ENCODE peak calls at places on chromosomes 3 and 15, in five cellular contexts. E is hepatocyte, J is pancreas, S is Peyer's patch, D is A673. A is an unnamed sample.

GRCh38 chr3:37217098-37217849 is 42.9 kb upstream of the LRRFIP2 start:
- DNase-seq in D (no peak), E (no peak), S (no peak), J (no peak), A (peak; percentile 34)

GRCh38 chr3:53255360-53255774 is 455 bp downstream of the TKT start:
- DNase-seq in E (peak; percentile 64), S (peak; percentile 36), J (no peak), D (peak; percentile 6), A (peak; percentile 9)

GRCh38 chr3:98961161-98962155 is 60.0 kb upstream of the DCBLD2 start:
- DNase-seq in D (no peak), S (no peak), J (no peak), E (no peak), A (no peak)

GRCh38 chr15:78327442-78327841 is 12.7 kb upstream of the CRABP1 start:
- DNase-seq in D (no peak), E (no peak), J (no peak), S (no peak), A (no peak)

GRCh38 chr3:44323341-44323955 is 15.1 kb upstream of the TCAIM start:
- DNase-seq in S (peak; percentile 68), D (peak; percentile 69), J (peak; percentile 65), E (peak; percentile 79), A (peak; percentile 20)

GRCh38 chr15:27059610-27060202 is 88.7 kb downstream of the GABRG3 start:
- DNase-seq in D (peak; percentile 37), S (no peak), E (peak; percentile 76), J (peak; percentile 19), A (no peak)

GRCh38 chr3:87126321-87126720 is 100.8 kb upstream of the CHMP2B start:
- DNase-seq in E (no peak), J (no peak), S (no peak), D (no peak), A (no peak)

GRCh38 chr3:128072454-128073184 is 20.4 kb downstream of the SEC61A1 start:
- DNase-seq in D (no peak), J (no peak), S (no peak), E (no peak), A (no peak)

GRCh38 chr3:88058322-88058592 is 548 bp downstream of the CGGBP1 start:
- DNase-seq in D (no peak), S (no peak), J (no peak), E (no peak), A (no peak)

DNA sequence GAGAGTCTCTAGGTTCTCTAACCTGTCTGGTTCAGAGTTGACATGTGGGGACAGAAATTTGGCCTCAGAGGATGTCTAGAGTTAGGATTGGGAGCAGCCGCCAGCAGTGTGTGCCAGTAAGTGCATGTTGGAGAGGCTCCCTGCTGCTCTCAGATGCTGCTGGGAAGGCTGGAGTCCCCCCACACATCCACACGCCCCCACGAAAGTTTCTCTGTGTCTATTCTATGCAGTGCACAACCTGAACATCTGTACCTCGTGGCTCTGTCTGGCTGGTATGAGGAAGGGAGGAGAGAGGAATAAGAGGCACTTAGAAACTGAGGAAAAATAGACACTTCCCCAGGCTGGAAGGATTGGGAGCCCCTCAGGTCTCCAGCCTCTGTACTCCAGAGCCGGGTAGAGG is 131.8 kb downstream of the RAB11A start:
- DNase-seq in J (no peak), E (no peak), D (no peak), S (no peak), A (no peak)
- H3K27me3 ChIP-seq in J (no peaks in the 10 kb centered on the region), E (no peaks in the 10 kb centered on the region), D (peaks cover 32% of the 10 kb centered on the region), S (no peaks in the 10 kb centered on the region), A (no peaks in the 10 kb centered on the region)

GRCh38 chr3:184604039-184604955 is 42.7 kb downstream of the EPHB3 start:
- DNase-seq in S (no peak), D (no peak), E (no peak), J (no peak), A (no peak)
- H3K27ac ChIP-seq in S (peak overlapping the region; percentile 2), D (no peak overlapping the region), E (no peak overlapping the region), J (no peak overlapping the region), A (no peak overlapping the region)

GRCh38 chr3:184740509-184741258 is 28.8 kb upstream of the MAGEF1 start:
- DNase-seq in S (no peak), E (no peak), J (no peak), D (peak; percentile 72), A (no peak)

GRCh38 chr3:184742676-184743135 is 30.8 kb upstream of the MAGEF1 start:
- DNase-seq in S (no peak), E (peak; percentile 70), D (no peak), J (no peak), A (no peak)

GRCh38 chr3:184743248-184743647 is 31.4 kb upstream of the MAGEF1 start:
- DNase-seq in E (no peak), J (no peak), S (no peak), D (no peak), A (no peak)

GRCh38 chr3:184741259-184741556 is 29.3 kb upstream of the MAGEF1 start:
- DNase-seq in J (no peak), E (no peak), S (no peak), D (no peak), A (no peak)

GRCh38 chr3:184741798-184742675 is 30.2 kb upstream of the MAGEF1 start:
- DNase-seq in E (no peak), J (no peak), S (no peak), D (no peak), A (no peak)
- TF ChIP-seq CTCF in E (no peak), J (no peak), S (no peak), D (peak; percentile 16), A (no peak)

DNA sequence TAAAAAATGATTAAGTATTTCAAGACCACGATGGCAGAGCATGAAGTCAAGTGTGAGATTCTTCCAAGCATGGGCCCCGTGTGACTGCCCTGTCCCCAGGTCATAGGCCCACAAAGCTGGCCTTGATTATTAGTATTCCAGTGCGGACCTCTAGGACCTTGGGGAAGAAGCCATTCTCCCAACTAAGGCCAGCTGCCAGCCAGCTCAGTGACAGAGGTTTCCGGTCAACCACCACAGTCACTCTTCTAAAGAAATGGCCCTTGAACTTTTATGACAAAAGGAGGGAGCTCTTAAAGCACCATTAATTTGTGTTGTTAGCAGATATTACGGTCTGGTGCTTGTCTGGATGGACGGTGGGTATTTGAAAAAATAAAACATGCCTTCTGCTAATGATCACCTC is 28.0 kb downstream of the FAM3D start:
- DNase-seq in J (no peak), D (no peak), E (no peak), S (no peak), A (no peak)
- H3K27me3 ChIP-seq in J (no peaks in the 10 kb centered on the region), D (no peaks in the 10 kb centered on the region), E (no peaks in the 10 kb centered on the region), S (no peaks in the 10 kb centered on the region), A (no peaks in the 10 kb centered on the region)

GRCh38 chr3:178385280-178385952 is 150.8 kb upstream of the KCNMB2 start:
- DNase-seq in E (peak; percentile 47), S (no peak), J (no peak), D (peak; percentile 64), A (no peak)

GRCh38 chr3:178381555-178381954 is 154.7 kb upstream of the KCNMB2 start:
- DNase-seq in J (no peak), D (no peak), S (no peak), E (no peak), A (no peak)

GRCh38 chr3:178381971-178382370 is 154.3 kb upstream of the KCNMB2 start:
- DNase-seq in S (no peak), J (no peak), D (no peak), E (no peak), A (no peak)

GRCh38 chr3:178384302-178384939 is 151.8 kb upstream of the KCNMB2 start:
- DNase-seq in E (no peak), J (no peak), D (no peak), S (no peak), A (no peak)

DNA sequence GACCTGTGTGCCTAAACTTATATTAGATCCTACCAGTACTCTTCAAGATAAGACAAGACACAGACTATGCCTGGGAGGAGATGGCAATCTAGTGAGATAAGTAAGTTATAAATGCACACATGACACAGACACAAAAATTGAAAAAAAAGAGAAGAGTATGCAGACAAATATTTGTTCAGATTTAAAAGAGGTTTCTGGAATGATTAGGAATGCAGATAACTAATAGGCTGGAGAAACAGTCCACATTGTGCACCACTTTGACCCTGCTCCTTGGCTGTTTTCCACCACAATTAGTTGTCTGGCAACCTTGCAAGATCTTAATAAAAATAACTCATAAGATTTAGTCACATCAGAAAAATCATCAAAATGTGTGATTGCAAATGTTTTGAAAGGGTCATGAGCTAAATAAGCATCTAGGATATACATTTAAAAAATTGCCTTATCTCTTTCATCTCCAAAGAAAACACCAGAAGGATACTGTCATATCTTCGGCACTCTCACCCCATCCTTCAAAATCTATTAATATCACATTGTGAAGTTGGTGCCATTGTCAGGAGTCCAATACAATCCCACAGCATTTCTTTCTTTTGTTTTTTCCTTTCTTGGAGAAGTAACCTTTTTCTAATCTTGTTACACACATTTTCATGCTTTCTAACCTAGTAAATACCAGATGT is 153.7 kb upstream of the KCNMB2 start:
- DNase-seq in E (no peak), J (no peak), S (no peak), D (no peak), A (no peak)
- H3K27ac ChIP-seq in E (peak overlapping the region; percentile 4), J (no peak overlapping the region), S (no peak overlapping the region), D (no peak overlapping the region), A (no peak overlapping the region)

DNA sequence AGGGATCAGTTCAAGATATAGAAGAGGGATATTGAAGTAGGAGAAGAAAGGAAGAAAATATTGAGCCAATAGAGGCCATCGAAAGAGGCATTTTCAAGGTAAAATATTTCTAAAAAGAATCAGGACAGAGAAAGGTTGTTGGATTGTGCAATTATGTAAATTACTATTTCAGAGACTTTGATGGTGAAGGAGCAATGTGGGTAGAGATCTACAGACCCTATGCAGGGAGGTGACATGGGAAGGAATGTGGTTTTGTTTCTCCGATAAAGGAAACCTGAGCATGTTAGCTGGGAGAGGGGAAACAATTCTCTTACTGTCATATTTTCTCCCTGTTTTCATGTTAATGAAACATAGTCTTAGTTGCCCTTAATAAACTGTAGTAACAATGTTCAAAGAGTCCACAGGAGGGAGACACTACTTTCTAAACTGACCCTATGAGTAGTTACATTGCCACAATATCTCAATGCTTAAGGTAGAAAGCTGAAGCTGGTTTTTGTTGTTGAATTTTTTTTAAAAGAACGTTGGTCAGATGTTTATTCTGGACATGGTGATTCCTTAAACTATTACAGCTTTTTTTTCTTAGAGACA is 133.3 kb downstream of the GRM7 start:
- DNase-seq in S (no peak), J (no peak), D (peak; percentile 25), E (peak; percentile 19), A (no peak)
- TF ChIP-seq CTCF in S (no peak), J (no peak), D (peak; percentile 44), E (peak; percentile 43), A (no peak)

GRCh38 chr3:113226491-113226890 is 15.1 kb downstream of the BOC start:
- DNase-seq in J (no peak), E (no peak), D (no peak), S (no peak), A (no peak)

GRCh38 chr3:113222412-113223086 is 11.2 kb downstream of the BOC start:
- DNase-seq in S (no peak), D (no peak), J (no peak), E (no peak), A (no peak)

GRCh38 chr3:113227146-113227545 is 15.8 kb downstream of the BOC start:
- DNase-seq in E (no peak), D (no peak), S (no peak), J (no peak), A (no peak)

GRCh38 chr3:113223831-113224240 is 12.5 kb downstream of the BOC start:
- DNase-seq in E (no peak), J (no peak), S (peak; percentile 20), D (no peak), A (no peak)

DNA sequence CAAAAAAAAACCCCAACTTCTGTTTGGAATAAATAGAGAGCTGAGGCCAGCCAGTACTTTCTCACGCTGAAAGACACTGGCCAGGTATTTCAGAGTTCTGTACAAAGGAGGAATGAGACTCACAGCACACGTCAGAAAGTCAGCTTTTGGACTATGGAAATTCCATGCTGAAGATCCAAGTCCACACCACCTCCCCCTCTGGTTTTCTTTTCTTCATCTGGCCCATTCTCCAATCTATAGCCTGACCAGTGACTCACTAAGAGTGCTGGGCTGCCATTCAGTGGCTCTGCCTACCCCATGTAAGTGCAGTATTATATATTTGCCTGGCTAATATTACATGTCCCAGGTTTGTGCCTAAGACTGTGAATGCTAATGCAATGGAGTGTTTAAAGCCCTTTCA is 13.9 kb downstream of the BOC start:
- DNase-seq in D (no peak), J (no peak), S (no peak), E (no peak), A (no peak)
- H3K27me3 ChIP-seq in D (no peaks in the 10 kb centered on the region), J (no peaks in the 10 kb centered on the region), S (no peaks in the 10 kb centered on the region), E (no peaks in the 10 kb centered on the region), A (peaks cover 8% of the 10 kb centered on the region)

A was measured in CD4-positive, alpha-beta T cell.